ENCODE peak calls at places on chromosomes 7 and 10, in ten cellular contexts. U is A549, W is cardiac muscle cell, H is astrocyte of the spinal cord, N is AG04450, Y is mesothelial cell of epicardium, J is right lobe of liver, C is adrenal gland, Q is cardiac fibroblast, V is spleen. A is an unnamed sample.

GRCh38 chr7:94397721-94398120 is 3.0 kb downstream of the COL1A2 start:
- DNase-seq in W (peak; percentile 47), C (no peak), Y (no peak), H (peak; percentile 22), J (no peak), U (no peak), N (no peak), V (no peak), Q (peak; percentile 49), A (no peak)

GRCh38 chr10:29174389-29174788 is 114.5 kb upstream of the LYZL1 start:
- DNase-seq in H (no peak), Y (no peak), C (no peak), N (no peak), W (no peak), U (peak; percentile 35), Q (peak; percentile 29), J (no peak), V (no peak), A (no peak)

GRCh38 chr10:84845628-84846261 is 517.4 kb downstream of the CCSER2 start:
- DNase-seq in J (peak; percentile 54), W (no peak), Y (no peak), C (peak; percentile 71), H (no peak), Q (no peak), V (no peak), U (peak; percentile 27), N (no peak), A (no peak)

GRCh38 chr10:109928393-109928792 is 5.1 kb upstream of the XPNPEP1 start:
- DNase-seq in J (no peak), C (no peak), Q (no peak), Y (no peak), V (no peak), N (no peak), U (no peak), H (no peak), W (no peak), A (no peak)

GRCh38 chr10:116521424-116522305 is 24.1 kb upstream of the PNLIP start:
- DNase-seq in N (peak; percentile 15), J (no peak), U (peak; percentile 45), V (no peak), Q (peak; percentile 62), Y (peak; percentile 41), W (peak; percentile 55), H (peak; percentile 56), C (peak; percentile 53), A (no peak)

GRCh38 chr7:76303829-76304505 is 1.5 kb downstream of the HSPB1 start:
- DNase-seq in Q (peak; percentile 61), Y (no peak), H (peak; percentile 30), J (no peak), C (no peak), W (no peak), U (peak; percentile 58), V (no peak), N (no peak), A (no peak)

GRCh38 chr7:141355057-141355456 is 196.2 kb upstream of the AGK start:
- DNase-seq in Y (no peak), H (peak; percentile 72), N (no peak), Q (peak; percentile 50), V (no peak), U (no peak), W (peak; percentile 26), J (no peak), C (no peak), A (no peak)

GRCh38 chr7:39453743-39454355 is 112.4 kb upstream of the YAE1 start:
- DNase-seq in H (peak; percentile 30), Q (peak; percentile 75), N (peak; percentile 21), J (no peak), U (peak; percentile 61), V (no peak), C (peak; percentile 73), W (peak; percentile 73), Y (no peak), A (no peak)

DNA sequence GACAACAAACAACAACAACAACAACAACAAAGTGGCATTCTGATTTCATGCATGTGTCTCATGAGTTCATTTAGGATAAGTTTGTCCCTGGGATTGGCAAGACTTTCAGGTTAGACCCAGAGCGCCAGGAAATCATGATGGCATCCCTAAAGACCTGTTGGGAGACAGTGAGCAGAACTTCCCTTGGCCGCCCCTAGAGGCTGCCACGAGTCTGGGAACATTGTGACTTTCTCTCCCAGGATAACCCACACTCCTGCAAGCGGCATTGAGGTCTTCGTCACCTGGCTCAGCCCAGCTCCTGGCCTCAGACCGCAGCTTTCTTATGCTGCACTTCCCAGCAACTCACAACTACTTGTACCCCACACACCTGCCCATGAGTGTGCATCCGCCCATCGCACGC is 80.5 kb upstream of the RNF32 start:
- DNase-seq in J (no peak), H (no peak), U (peak; percentile 37), Q (no peak), V (no peak), C (no peak), Y (no peak), N (no peak), W (no peak), A (no peak)
- TF ChIP-seq CTCF in J (no peak), H (peak; percentile 17), U (peak; percentile 7), Q (no peak), V (no peak), C (no peak), Y (no peak), N (no peak), W (no peak), A (peak; percentile 36)

GRCh38 chr10:79488870-79489269 is 23.5 kb upstream of the EIF5AL1 start:
- DNase-seq in Q (no peak), Y (no peak), V (no peak), W (no peak), J (no peak), N (no peak), H (no peak), U (no peak), C (peak; percentile 33), A (no peak)

GRCh38 chr10:79484476-79484875 is 27.9 kb upstream of the EIF5AL1 start:
- DNase-seq in Y (no peak), C (no peak), N (no peak), H (no peak), J (no peak), Q (no peak), V (no peak), U (no peak), W (no peak), A (no peak)

GRCh38 chr10:79490400-79491081 is 21.8 kb upstream of the EIF5AL1 start:
- DNase-seq in N (peak; percentile 45), C (peak; percentile 51), V (no peak), W (peak; percentile 71), Y (no peak), Q (peak; percentile 59), H (peak; percentile 77), U (no peak), J (no peak), A (no peak)

GRCh38 chr10:79488303-79488702 is 24.0 kb upstream of the EIF5AL1 start:
- DNase-seq in Q (peak; percentile 94), C (peak; percentile 80), W (peak; percentile 95), V (no peak), H (peak; percentile 91), J (no peak), N (peak; percentile 78), U (peak; percentile 63), Y (no peak), A (no peak)

GRCh38 chr10:79487296-79488194 is 24.8 kb upstream of the EIF5AL1 start:
- DNase-seq in Q (peak; percentile 47), W (peak; percentile 73), V (peak; percentile 81), C (peak; percentile 82), U (peak; percentile 75), H (peak; percentile 61), Y (peak; percentile 60), J (peak; percentile 69), N (no peak), A (no peak)
- TF ChIP-seq CTCF in Q (peak; percentile 60), W (peak; percentile 62), V (peak; percentile 82), C (peak; percentile 85), U (peak; percentile 43), H (peak; percentile 74), Y (peak; percentile 68), J (peak; percentile 73), N (peak; percentile 63), A (peak; percentile 78)

GRCh38 chr7:107661865-107662379 is 1.3 kb downstream of the SLC26A4 start:
- DNase-seq in J (no peak), V (no peak), U (no peak), Y (no peak), Q (no peak), W (no peak), H (no peak), C (no peak), N (no peak), A (no peak)
- TF ChIP-seq CTCF in J (no peak), V (no peak), U (no peak), Y (no peak), Q (peak; percentile 1), W (no peak), H (no peak), C (no peak), N (no peak), A (peak; percentile 41)

GRCh38 chr7:151103973-151104372 is 17.7 kb downstream of the AGAP3 start:
- DNase-seq in C (no peak), N (no peak), V (no peak), W (no peak), U (no peak), Y (no peak), J (no peak), Q (no peak), H (no peak), A (no peak)

GRCh38 chr7:151100921-151101320 is 14.6 kb downstream of the AGAP3 start:
- DNase-seq in W (no peak), Q (no peak), J (no peak), N (no peak), Y (no peak), U (no peak), H (no peak), V (no peak), C (no peak), A (peak; percentile 90)

GRCh38 chr7:151099486-151100211 is 13.4 kb downstream of the AGAP3 start:
- DNase-seq in H (no peak), N (no peak), J (no peak), Y (no peak), U (no peak), W (no peak), Q (no peak), V (no peak), C (no peak), A (no peak)

GRCh38 chr7:151102991-151103390 is 16.7 kb downstream of the AGAP3 start:
- DNase-seq in C (no peak), H (no peak), N (no peak), V (no peak), W (no peak), J (no peak), Y (no peak), Q (no peak), U (no peak), A (no peak)

DNA sequence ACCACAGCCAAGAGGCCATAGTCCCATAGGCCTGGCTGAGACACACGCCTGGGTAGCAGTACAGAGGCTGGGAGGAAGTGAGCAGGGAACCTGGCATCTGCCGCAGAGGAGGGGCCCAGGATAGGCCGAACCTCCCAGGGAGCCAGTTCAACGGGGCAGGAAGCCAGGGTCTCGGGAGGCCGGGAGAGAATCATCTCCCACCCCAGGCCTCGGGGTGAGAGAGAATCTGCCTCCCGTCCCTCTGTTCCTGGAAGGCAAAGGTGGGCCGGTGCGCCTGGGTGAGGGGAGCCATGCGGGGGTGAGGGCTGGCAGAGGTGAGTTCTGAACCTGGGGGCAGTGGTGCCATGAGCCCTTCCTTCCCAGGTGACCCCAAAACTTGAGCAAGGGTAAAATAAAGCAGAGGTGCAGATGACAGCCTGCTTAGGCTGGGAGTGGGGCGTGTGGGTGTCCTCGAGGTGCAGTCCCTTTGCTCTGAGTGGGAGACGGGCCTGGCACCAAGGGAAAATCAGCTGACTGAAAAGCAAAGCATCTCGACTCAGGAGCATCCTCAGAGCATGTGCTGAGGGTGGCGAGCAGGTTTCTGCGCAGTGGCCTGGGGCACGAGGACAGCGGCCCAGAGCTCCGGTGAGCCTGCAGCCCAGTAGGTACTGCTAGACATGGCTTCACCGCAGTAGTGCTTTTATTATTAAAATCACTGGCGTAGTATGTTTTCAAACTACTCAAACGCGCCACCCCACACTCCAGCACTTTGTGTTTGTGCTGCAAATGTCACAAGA is 15.5 kb downstream of the AGAP3 start:
- DNase-seq in N (no peak), U (no peak), Q (no peak), C (no peak), J (no peak), V (no peak), Y (no peak), W (no peak), H (no peak), A (no peak)
- TF ChIP-seq CTCF in N (no peak), U (no peak), Q (no peak), C (no peak), J (no peak), V (no peak), Y (no peak), W (no peak), H (no peak), A (no peak)